ENCODE peak calls at places on chromosomes 13 and 19, in seven cellular contexts. W, A, F, M, V, H and R are unnamed samples.
A peak's percentile ranks its signal among the peaks of the same experiment; 100 is the strongest.

GRCh38 chr13:41411536-41411935 is 45.8 kb upstream of the RGCC start:
- DNase-seq in F (peak; percentile 37), M (peak; percentile 20), H (no peak), A (no peak), V (no peak), W (peak; percentile 13), R (peak; percentile 65)

GRCh38 chr13:20456737-20457136 is 68.9 kb downstream of the CRYL1 start:
- DNase-seq in F (no peak), H (no peak), V (no peak), A (no peak), W (no peak), M (no peak), R (no peak)

GRCh38 chr19:896999-897398 is 3.7 kb downstream of the RNU6-9 start:
- DNase-seq in W (no peak), M (no peak), F (no peak), V (no peak), A (no peak), H (no peak), R (no peak)

GRCh38 chr13:21988624-21989023 is 317.8 kb downstream of the FGF9 start:
- DNase-seq in M (no peak), V (peak; percentile 23), H (no peak), F (no peak), A (no peak), W (no peak), R (no peak)

GRCh38 chr19:752652-753517 is 2.0 kb downstream of the MISP start:
- DNase-seq in W (peak; percentile 95), M (no peak), A (no peak), V (no peak), H (peak; percentile 91), F (no peak), R (no peak)

GRCh38 chr13:23796546-23796945 is 92.7 kb downstream of the MIPEP start:
- DNase-seq in W (no peak), V (no peak), A (no peak), F (no peak), H (no peak), M (no peak), R (no peak)

GRCh38 chr13:78881054-78881453 is 222.1 kb upstream of the OBI1 start:
- DNase-seq in H (no peak), W (no peak), V (no peak), F (no peak), M (no peak), A (no peak), R (peak; percentile 86)

GRCh38 chr19:13026478-13026999 is 31.3 kb downstream of the NFIX start:
- DNase-seq in A (no peak), W (no peak), M (no peak), V (no peak), F (no peak), H (no peak), R (no peak)

GRCh38 chr19:56076413-56076998 is 44.6 kb downstream of the ZNF787 start:
- DNase-seq in W (no peak), F (no peak), H (peak; percentile 59), A (peak; percentile 27), M (peak; percentile 65), V (no peak), R (peak; percentile 61)

GRCh38 chr19:2949939-2950285 is 5.1 kb upstream of the ZNF77 start:
- DNase-seq in F (no peak), V (no peak), M (peak; percentile 91), W (no peak), H (no peak), A (no peak), R (peak; percentile 91)

GRCh38 chr13:20161275-20161950 is 561 bp upstream of the GJA3 start:
- DNase-seq in H (peak; percentile 42), V (peak; percentile 82), M (no peak), F (no peak), A (peak; percentile 64), W (no peak), R (no peak)

GRCh38 chr13:29969286-29969685 is 118.9 kb upstream of the UBL3 start:
- DNase-seq in V (no peak), H (no peak), M (no peak), W (no peak), A (no peak), F (no peak), R (no peak)

GRCh38 chr19:55193481-55193880 is 13.4 kb upstream of the SYT5 start:
- DNase-seq in H (no peak), M (no peak), W (no peak), F (no peak), A (no peak), V (no peak), R (no peak)

GRCh38 chr13:32425158-32425557 is 2.8 kb downstream of the N4BP2L1 start:
- DNase-seq in A (no peak), M (no peak), F (no peak), H (no peak), W (no peak), V (no peak), R (no peak)

GRCh38 chr19:33703821-33704220 is 82.1 kb downstream of the CHST8 start:
- DNase-seq in F (no peak), A (no peak), M (no peak), V (no peak), W (no peak), H (peak; percentile 0), R (no peak)

GRCh38 chr13:113405481-113406300 is 41.8 kb upstream of the GRTP1 start:
- DNase-seq in W (no peak), F (peak; percentile 30), H (no peak), M (no peak), V (peak; percentile 61), A (no peak), R (no peak)

GRCh38 chr13:51451467-51452390 is 1.1 kb downstream of the INTS6 start:
- DNase-seq in M (peak; percentile 71), V (peak; percentile 95), A (peak; percentile 75), H (peak; percentile 88), W (no peak), F (peak; percentile 78), R (peak; percentile 90)

GRCh38 chr19:1049841-1050240 is 9.9 kb downstream of the ABCA7 start:
- DNase-seq in F (no peak), W (no peak), H (no peak), M (no peak), V (no peak), A (no peak), R (peak; percentile 45)

GRCh38 chr13:52127783-52128702 is 830 bp downstream of the NEK5 start:
- DNase-seq in W (no peak), A (peak; percentile 17), V (no peak), F (peak; percentile 72), M (peak; percentile 74), H (peak; percentile 49), R (peak; percentile 81)

GRCh38 chr13:67134322-67135129 is 95.6 kb downstream of the PCDH9 start:
- DNase-seq in M (no peak), V (no peak), F (no peak), H (no peak), W (no peak), A (no peak), R (no peak)

GRCh38 chr19:778910-779653 is 18.2 kb upstream of the PTBP1 start:
- DNase-seq in W (peak; percentile 90), A (no peak), V (no peak), M (no peak), F (no peak), H (peak; percentile 28), R (peak; percentile 60)

GRCh38 chr19:4445963-4446668 is 11.5 kb downstream of the UBXN6 start:
- DNase-seq in F (no peak), H (no peak), V (no peak), A (no peak), M (peak; percentile 13), W (no peak), R (no peak)

GRCh38 chr13:28718186-28718537 is 608 bp downstream of the SLC46A3 start:
- DNase-seq in V (no peak), H (no peak), F (no peak), W (no peak), M (no peak), A (no peak), R (no peak)

GRCh38 chr13:112172641-112173171 is 105.8 kb downstream of the SOX1 start:
- DNase-seq in W (no peak), A (no peak), V (no peak), M (no peak), H (no peak), F (no peak), R (no peak)

GRCh38 chr13:44198826-44199225 is 174.8 kb upstream of the SERP2 start:
- DNase-seq in M (no peak), V (no peak), H (no peak), A (no peak), F (no peak), W (no peak), R (peak; percentile 14)

GRCh38 chr13:44921931-44922758 is 67.1 kb downstream of the NUFIP1 start:
- DNase-seq in F (no peak), H (no peak), M (no peak), A (no peak), V (no peak), W (peak; percentile 42), R (no peak)

GRCh38 chr13:112617754-112618375 is 29.9 kb upstream of the TUBGCP3 start:
- DNase-seq in A (no peak), W (no peak), V (no peak), H (no peak), F (no peak), M (no peak), R (no peak)

GRCh38 chr19:41753936-41754529 is 1.3 kb upstream of the CEACAM6 start:
- DNase-seq in M (peak; percentile 24), A (peak; percentile 35), V (no peak), F (peak; percentile 47), H (no peak), W (no peak), R (peak; percentile 32)